ENCODE peak calls at places on chromosomes 4 and X, in four cellular contexts. One of them, this sample, is unnamed.

GRCh38 chr4:145609494-145610427 is 9.4 kb upstream of the MMAA start:
- DNase-seq in occipital lobe: peak
- DNase-seq in GM19239: no peak
- DNase-seq in germinal center: peak
- DNase-seq in this sample: no peak

GRCh38 chr4:86185659-86186058 is 174.2 kb downstream of the MAPK10 start:
- DNase-seq in occipital lobe: no peak
- DNase-seq in GM19239: no peak
- DNase-seq in germinal center: no peak
- DNase-seq in this sample: no peak

GRCh38 chr4:137749466-137749865 is 217.2 kb upstream of the PCDH18 start:
- DNase-seq in occipital lobe: no peak
- DNase-seq in GM19239: no peak
- DNase-seq in germinal center: no peak
- DNase-seq in this sample: no peak

GRCh38 chr4:183889190-183889589 is 15.9 kb upstream of the STOX2 start:
- DNase-seq in germinal center: no peak
- DNase-seq in GM19239: no peak
- DNase-seq in occipital lobe: no peak
- DNase-seq in this sample: no peak

GRCh38 chr4:123609829-123610228 is 213.2 kb downstream of the SPRY1 start:
- DNase-seq in GM19239: no peak
- DNase-seq in occipital lobe: no peak
- DNase-seq in germinal center: no peak
- DNase-seq in this sample: no peak

GRCh38 chr4:89158884-89159503 is 47.7 kb downstream of the TIGD2 start:
- DNase-seq in germinal center: peak
- DNase-seq in occipital lobe: no peak
- DNase-seq in GM19239: no peak
- DNase-seq in this sample: peak

GRCh38 chr4:47535567-47536147 is 50.6 kb downstream of the ATP10D start:
- DNase-seq in GM19239: no peak
- DNase-seq in germinal center: no peak
- DNase-seq in occipital lobe: no peak
- DNase-seq in this sample: no peak

GRCh38 chrX:27619975-27620374 is 29.8 kb downstream of the DCAF8L2 start:
- DNase-seq in GM19239: no peak
- DNase-seq in occipital lobe: no peak
- DNase-seq in germinal center: no peak
- DNase-seq in this sample: no peak

GRCh38 chr4:159206427-159206871 is 103.6 kb downstream of the RAPGEF2 start:
- DNase-seq in GM19239: peak
- DNase-seq in occipital lobe: no peak
- DNase-seq in germinal center: peak
- DNase-seq in this sample: no peak

GRCh38 chr4:8607603-8608481 is 15.3 kb downstream of the CPZ start:
- DNase-seq in GM19239: peak
- DNase-seq in germinal center: peak
- DNase-seq in occipital lobe: no peak
- DNase-seq in this sample: no peak

GRCh38 chr4:4368821-4369580 is 17.9 kb upstream of the NSG1 start:
- DNase-seq in germinal center: no peak
- DNase-seq in GM19239: no peak
- DNase-seq in occipital lobe: no peak
- DNase-seq in this sample: no peak

GRCh38 chr4:149823770-149824221 is 8.2 kb upstream of the IQCM start:
- DNase-seq in germinal center: no peak
- DNase-seq in occipital lobe: no peak
- DNase-seq in GM19239: no peak
- DNase-seq in this sample: no peak

GRCh38 chr4:1542516-1543320 is 136.5 kb upstream of the NKX1-1 start:
- DNase-seq in occipital lobe: no peak
- DNase-seq in germinal center: no peak
- DNase-seq in GM19239: no peak
- DNase-seq in this sample: no peak

GRCh38 chr4:185587444-185588161 is 52.3 kb upstream of the PDLIM3 start:
- DNase-seq in germinal center: peak
- DNase-seq in GM19239: peak
- DNase-seq in occipital lobe: no peak
- DNase-seq in this sample: no peak

GRCh38 chr4:52421811-52422213 is 237.3 kb downstream of the USP46 start:
- DNase-seq in occipital lobe: no peak
- DNase-seq in GM19239: no peak
- DNase-seq in germinal center: no peak
- DNase-seq in this sample: no peak

GRCh38 chr4:139299536-139299935 is 1.8 kb upstream of the NAA15 start:
- DNase-seq in germinal center: no peak
- DNase-seq in GM19239: no peak
- DNase-seq in occipital lobe: no peak
- DNase-seq in this sample: no peak

GRCh38 chr4:139866270-139866962 is 200.8 kb downstream of the MGST2 start:
- DNase-seq in occipital lobe: no peak
- DNase-seq in germinal center: no peak
- DNase-seq in GM19239: no peak
- DNase-seq in this sample: no peak

GRCh38 chrX:103607385-103608304 is at the start of gene TCEAL3:
- DNase-seq in occipital lobe: peak
- DNase-seq in germinal center: peak
- DNase-seq in GM19239: peak
- DNase-seq in this sample: no peak

GRCh38 chr4:180617203-180617602 is 1626.0 kb upstream of the TENM3 start:
- DNase-seq in GM19239: no peak
- DNase-seq in germinal center: no peak
- DNase-seq in occipital lobe: no peak
- DNase-seq in this sample: no peak

GRCh38 chr4:53537606-53538005 is 53.7 kb downstream of the LNX1 start:
- DNase-seq in occipital lobe: no peak
- DNase-seq in GM19239: no peak
- DNase-seq in germinal center: no peak
- DNase-seq in this sample: no peak

GRCh38 chrX:22526339-22526738 is 253.6 kb downstream of the CBLL2 start:
- DNase-seq in germinal center: no peak
- DNase-seq in GM19239: peak
- DNase-seq in occipital lobe: no peak
- DNase-seq in this sample: no peak

GRCh38 chr4:127307996-127308395 is 324.8 kb upstream of the INTU start:
- DNase-seq in germinal center: no peak
- DNase-seq in occipital lobe: no peak
- DNase-seq in GM19239: no peak
- DNase-seq in this sample: no peak

GRCh38 chr4:81527115-81527514 is 55.4 kb upstream of the RASGEF1B start:
- DNase-seq in germinal center: no peak
- DNase-seq in occipital lobe: no peak
- DNase-seq in GM19239: no peak
- DNase-seq in this sample: no peak

GRCh38 chrX:85004255-85004654 is 578 bp downstream of the APOOL start:
- DNase-seq in GM19239: no peak
- DNase-seq in occipital lobe: no peak
- DNase-seq in germinal center: no peak
- DNase-seq in this sample: no peak

GRCh38 chrX:7147431-7147977 is at the start of gene STS:
- DNase-seq in germinal center: peak
- DNase-seq in GM19239: no peak
- DNase-seq in occipital lobe: peak
- DNase-seq in this sample: peak